ENCODE peak calls at places on chromosome 20, in ten cellular contexts. E, Z, D, I, H, U, X, P, G and A are unnamed samples.

GRCh38 chr20:53609501-53610445 is 16.1 kb upstream of the ZNF217 start:
- DNase-seq in E (peak; percentile 63), Z (peak; percentile 45), D (peak; percentile 34), I (peak; percentile 74), H (peak; percentile 55), U (peak; percentile 40), X (peak; percentile 58), P (no peak), G (no peak), A (no peak)

GRCh38 chr20:40422665-40423064 is 266.4 kb downstream of the MAFB start:
- DNase-seq in E (no peak), Z (no peak), D (no peak), I (no peak), H (no peak), U (no peak), X (no peak), P (no peak), G (no peak), A (no peak)

GRCh38 chr20:8067082-8067481 is 47.5 kb upstream of the TMX4 start:
- DNase-seq in E (no peak), Z (no peak), D (no peak), I (no peak), H (no peak), U (no peak), X (no peak), P (no peak), G (no peak), A (no peak)

GRCh38 chr20:44072381-44072780 is 114.6 kb downstream of the JPH2 start:
- DNase-seq in E (peak; percentile 10), Z (peak; percentile 1), D (no peak), I (no peak), H (no peak), U (no peak), X (no peak), P (no peak), G (no peak), A (no peak)

GRCh38 chr20:36491901-36492617 is 49.3 kb upstream of the MYL9 start:
- DNase-seq in E (no peak), Z (no peak), D (peak; percentile 70), I (no peak), H (no peak), U (no peak), X (peak; percentile 47), P (no peak), G (no peak), A (no peak)

GRCh38 chr20:20130399-20130798 is 78.1 kb downstream of the CFAP61 start:
- DNase-seq in E (no peak), Z (no peak), D (no peak), I (no peak), H (no peak), U (no peak), X (no peak), P (no peak), G (no peak), A (no peak)

GRCh38 chr20:2387580-2387979 is 6.9 kb downstream of the TGM6 start:
- DNase-seq in E (no peak), Z (no peak), D (no peak), I (no peak), H (no peak), U (no peak), X (no peak), P (no peak), G (no peak), A (no peak)

GRCh38 chr20:53867741-53868351 is 202.5 kb downstream of the BCAS1 start:
- DNase-seq in E (no peak), Z (no peak), D (no peak), I (no peak), H (no peak), U (no peak), X (no peak), P (no peak), G (no peak), A (no peak)

DNA sequence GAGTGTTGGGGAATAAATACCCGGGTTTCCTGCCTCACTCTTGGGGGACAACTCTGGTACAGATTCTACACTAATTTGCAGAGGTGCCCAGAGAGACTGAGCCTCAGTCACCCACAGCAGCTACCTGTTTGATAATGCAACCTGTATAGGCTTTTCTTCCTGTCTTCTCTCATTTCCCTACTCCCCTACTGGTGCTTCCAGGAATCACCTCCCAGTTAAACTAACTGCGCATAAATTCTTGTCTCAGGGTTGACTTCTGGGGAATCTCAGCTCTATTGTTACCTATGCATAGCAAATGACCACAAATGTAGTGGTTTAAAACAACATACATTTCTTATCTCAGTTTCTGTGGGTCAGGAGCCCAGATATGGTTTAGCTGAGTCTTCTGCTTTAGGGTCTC is 11.3 kb downstream of the OCSTAMP start:
- DNase-seq in E (no peak), Z (no peak), D (no peak), I (no peak), H (no peak), U (no peak), X (no peak), P (no peak), G (no peak), A (no peak)
- TF ChIP-seq CTCF in E (no peak), Z (no peak), D (no peak), I (no peak), H (no peak), U (no peak), X (peak; percentile 9), P (no peak), G (peak; percentile 17), A (no peak)

GRCh38 chr20:37912874-37913273 is 9.9 kb downstream of the VSTM2L start:
- DNase-seq in E (no peak), Z (no peak), D (no peak), I (no peak), H (no peak), U (no peak), X (no peak), P (no peak), G (no peak), A (no peak)

GRCh38 chr20:37914672-37915433 is 11.9 kb downstream of the VSTM2L start:
- DNase-seq in E (no peak), Z (no peak), D (peak; percentile 64), I (no peak), H (peak; percentile 23), U (peak; percentile 61), X (no peak), P (peak; percentile 76), G (peak; percentile 51), A (no peak)

GRCh38 chr20:37913563-37914366 is 10.8 kb downstream of the VSTM2L start:
- DNase-seq in E (no peak), Z (no peak), D (no peak), I (no peak), H (no peak), U (no peak), X (no peak), P (no peak), G (no peak), A (no peak)

GRCh38 chr20:37915434-37915787 is 12.5 kb downstream of the VSTM2L start:
- DNase-seq in E (no peak), Z (no peak), D (no peak), I (no peak), H (no peak), U (no peak), X (no peak), P (no peak), G (no peak), A (no peak)

DNA sequence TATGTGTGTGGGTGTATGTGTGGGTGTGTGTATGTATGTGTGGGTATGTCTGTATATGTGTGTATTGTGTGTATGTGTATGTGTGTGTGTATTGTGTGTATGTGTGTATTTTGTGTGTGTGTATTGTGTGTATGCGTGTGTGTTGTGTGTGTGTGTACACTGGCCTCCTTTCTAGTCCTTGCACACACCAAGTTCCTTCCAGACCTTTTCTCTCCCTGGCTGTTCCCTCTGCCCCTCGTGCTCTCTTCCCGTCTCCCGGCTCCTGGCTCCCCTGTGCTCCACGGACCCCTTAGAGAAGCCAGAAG is 11.4 kb downstream of the VSTM2L start:
- DNase-seq in E (no peak), Z (no peak), D (no peak), I (no peak), H (no peak), U (no peak), X (no peak), P (no peak), G (no peak), A (no peak)
- TF ChIP-seq CTCF in E (no peak), Z (no peak), D (no peak), I (no peak), H (no peak), U (no peak), X (no peak), P (no peak), G (no peak), A (no peak)

DNA sequence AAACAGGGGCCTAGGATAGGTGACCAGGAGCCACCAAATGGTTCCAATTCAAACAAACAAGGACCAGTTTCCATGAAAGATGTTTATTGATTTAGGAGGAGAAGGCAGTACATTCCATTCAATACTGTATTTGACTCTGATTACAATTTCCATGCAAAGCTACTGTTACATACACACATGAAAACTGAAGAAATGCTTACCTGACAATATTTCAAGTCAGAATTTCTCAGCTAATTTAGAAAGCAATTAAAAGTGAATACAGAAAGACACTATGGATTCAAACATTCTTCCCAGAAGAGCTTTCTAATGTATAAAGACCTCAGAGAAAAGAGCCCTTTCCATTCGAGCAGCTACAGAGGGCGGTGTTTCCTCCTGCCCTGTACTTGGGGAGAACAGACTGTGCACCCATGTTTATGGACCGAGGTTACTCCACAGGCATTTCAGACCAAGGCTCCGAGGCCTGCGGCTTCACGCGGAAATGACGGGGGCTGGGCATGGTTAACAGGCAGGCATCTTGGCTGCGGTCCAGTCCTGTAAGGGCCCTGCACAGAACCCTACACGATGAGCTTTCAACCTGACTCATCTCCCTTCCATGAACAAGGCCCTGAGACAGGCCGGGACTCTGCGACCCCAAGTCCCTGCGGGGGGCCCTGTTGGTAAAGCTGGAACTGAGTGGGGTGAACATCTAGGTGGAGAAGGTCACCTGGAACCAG is 25.7 kb upstream of the TCFL5 start:
- DNase-seq in E (peak; percentile 64), Z (no peak), D (no peak), I (peak; percentile 69), H (peak; percentile 93), U (no peak), X (peak; percentile 96), P (peak; percentile 46), G (no peak), A (peak; percentile 89)
- TF ChIP-seq CTCF in E (no peak), Z (no peak), D (no peak), I (no peak), H (no peak), U (no peak), X (peak; percentile 38), P (peak; percentile 8), G (no peak), A (peak; percentile 56)

DNA sequence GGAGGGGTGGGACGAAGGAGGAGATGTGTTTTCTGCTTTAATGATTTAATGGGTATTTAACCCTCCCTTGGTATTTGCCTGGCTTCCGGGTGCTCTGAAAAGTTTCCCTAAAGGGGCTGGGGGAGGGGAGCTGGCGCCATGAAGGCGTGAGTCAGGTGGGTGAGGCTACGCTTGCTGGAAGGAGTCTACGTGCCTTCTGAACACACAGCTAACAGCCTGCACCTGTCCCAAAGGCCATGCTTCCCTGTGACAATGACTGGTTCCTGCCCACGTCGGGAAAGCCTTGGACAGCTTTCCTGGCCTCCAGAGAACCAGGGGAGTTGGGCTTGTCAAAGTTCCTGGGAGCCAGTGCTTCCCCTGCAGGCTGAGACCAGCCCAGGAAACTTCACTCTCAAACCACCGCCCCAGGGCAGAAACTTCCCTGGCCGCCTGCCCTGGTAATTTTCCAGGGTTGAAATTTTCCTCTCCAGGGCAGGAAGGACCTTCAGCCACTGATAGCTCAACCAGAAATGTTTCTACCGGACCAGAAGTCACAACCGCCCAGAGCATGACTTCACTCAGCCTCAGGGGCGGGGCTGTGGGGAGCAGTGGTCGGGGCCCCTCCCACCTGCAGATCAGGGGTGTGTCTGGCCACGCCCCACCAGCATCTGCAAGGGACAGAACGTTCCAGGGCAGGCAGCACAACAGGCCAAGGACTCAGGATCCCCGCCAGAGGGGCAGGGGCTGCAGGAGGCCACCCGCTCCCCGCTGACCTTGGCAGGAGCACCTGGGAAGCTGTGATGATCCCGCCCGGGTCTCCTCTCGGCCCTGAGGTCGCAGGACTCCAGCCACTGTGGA is 18.6 kb upstream of the SLCO4A1 start:
- DNase-seq in E (peak; percentile 96), Z (peak; percentile 94), D (peak; percentile 99), I (peak; percentile 97), H (peak; percentile 97), U (peak; percentile 86), X (peak; percentile 80), P (peak; percentile 87), G (peak; percentile 23), A (no peak)
- TF ChIP-seq CTCF in E (no peak), Z (no peak), D (no peak), I (no peak), H (no peak), U (no peak), X (no peak), P (peak; percentile 16), G (no peak), A (no peak)